ENCODE peak calls at places on chromosomes 1 and 21, in eight cellular contexts. Z, P, E, F, W, K, L and Y are unnamed samples.

GRCh38 chr21:14594967-14595366 is 48.9 kb upstream of the SAMSN1 start:
- DNase-seq in Z (no peak), P (no peak), E (no peak), F (no peak), W (no peak), K (no peak), L (no peak), Y (no peak)

GRCh38 chr1:228096416-228097332 is 6.5 kb downstream of the C1orf35 start:
- DNase-seq in Z (no peak), P (no peak), E (no peak), F (no peak), W (no peak), K (peak), L (no peak), Y (no peak)

GRCh38 chr21:31744162-31744800 is 12.4 kb upstream of the SCAF4 start:
- DNase-seq in Z (no peak), P (no peak), E (no peak), F (no peak), W (no peak), K (no peak), L (no peak), Y (no peak)

GRCh38 chr1:92795166-92795565 is 10.3 kb upstream of the EVI5 start:
- DNase-seq in Z (no peak), P (no peak), E (no peak), F (no peak), W (peak), K (no peak), L (no peak), Y (no peak)

GRCh38 chr1:64933296-64934070 is 32.9 kb downstream of the JAK1 start:
- DNase-seq in Z (peak), P (no peak), E (no peak), F (no peak), W (peak), K (peak), L (no peak), Y (no peak)

GRCh38 chr1:218718216-218718615 is 373.1 kb downstream of the TGFB2 start:
- DNase-seq in Z (no peak), P (no peak), E (no peak), F (no peak), W (no peak), K (no peak), L (no peak), Y (no peak)

GRCh38 chr1:228150458-228151169 is 884 bp downstream of the GJC2 start:
- DNase-seq in Z (peak), P (peak), E (no peak), F (no peak), W (peak), K (peak), L (no peak), Y (no peak)

GRCh38 chr1:42981871-42982270 is 23.2 kb upstream of the SLC2A1 start:
- DNase-seq in Z (no peak), P (no peak), E (no peak), F (no peak), W (no peak), K (no peak), L (no peak), Y (no peak)

GRCh38 chr1:222369991-222370910 is 177.7 kb downstream of the HHIPL2 start:
- DNase-seq in Z (no peak), P (no peak), E (no peak), F (no peak), W (peak), K (no peak), L (peak), Y (no peak)

GRCh38 chr1:19229828-19230325 is 19.8 kb upstream of the UBR4 start:
- DNase-seq in Z (no peak), P (no peak), E (no peak), F (no peak), W (no peak), K (no peak), L (no peak), Y (no peak)

GRCh38 chr1:43969746-43970466 is at the start of gene DPH2:
- DNase-seq in Z (peak), P (peak), E (peak), F (peak), W (peak), K (peak), L (peak), Y (peak)

GRCh38 chr1:75969550-75969949 is 37.3 kb upstream of the ASB17 start:
- DNase-seq in Z (no peak), P (no peak), E (no peak), F (no peak), W (no peak), K (no peak), L (no peak), Y (no peak)

GRCh38 chr1:151825811-151826660 is 5.6 kb downstream of the RORC start:
- DNase-seq in Z (no peak), P (peak), E (no peak), F (no peak), W (no peak), K (peak), L (no peak), Y (no peak)

GRCh38 chr1:20152599-20152930 is 13.4 kb downstream of the PLA2G2F start:
- DNase-seq in Z (no peak), P (no peak), E (no peak), F (no peak), W (no peak), K (no peak), L (no peak), Y (no peak)

GRCh38 chr1:31447210-31447609 is 34.2 kb downstream of the SERINC2 start:
- DNase-seq in Z (no peak), P (no peak), E (no peak), F (no peak), W (no peak), K (no peak), L (no peak), Y (no peak)

GRCh38 chr1:59673575-59674467 is 140.9 kb upstream of the HOOK1 start:
- DNase-seq in Z (no peak), P (peak), E (no peak), F (no peak), W (no peak), K (no peak), L (no peak), Y (no peak)

GRCh38 chr1:3241673-3242407 is 172.8 kb downstream of the PRDM16 start:
- DNase-seq in Z (no peak), P (no peak), E (no peak), F (no peak), W (no peak), K (no peak), L (no peak), Y (no peak)

GRCh38 chr1:41345434-41346075 is 15.7 kb upstream of the FOXO6 start:
- DNase-seq in Z (no peak), P (no peak), E (no peak), F (no peak), W (peak), K (no peak), L (no peak), Y (no peak)

GRCh38 chr1:213759359-213760181 is 228.2 kb upstream of the PROX1 start:
- DNase-seq in Z (no peak), P (no peak), E (no peak), F (no peak), W (no peak), K (no peak), L (no peak), Y (no peak)

GRCh38 chr1:27555700-27556424 is 48.1 kb downstream of the AHDC1 start:
- DNase-seq in Z (no peak), P (no peak), E (no peak), F (no peak), W (peak), K (peak), L (no peak), Y (no peak)

GRCh38 chr1:166673722-166674121 is 165.6 kb upstream of the POGK start:
- DNase-seq in Z (no peak), P (no peak), E (no peak), F (no peak), W (no peak), K (no peak), L (no peak), Y (no peak)

GRCh38 chr1:211813590-211813989 is 17.0 kb downstream of the LPGAT1 start:
- DNase-seq in Z (no peak), P (no peak), E (no peak), F (no peak), W (peak), K (no peak), L (no peak), Y (no peak)